ENCODE peak calls at places on chromosomes 12 and 14, in six cellular contexts. D, S, Y, R, I and W are unnamed samples.

GRCh38 chr14:92653162-92653651 is 95.2 kb downstream of the LGMN start:
- DNase-seq in D (no peak), S (no peak), Y (no peak), R (no peak), I (no peak), W (no peak)

GRCh38 chr14:22221508-22221907 is 367.5 kb downstream of the DAD1 start:
- DNase-seq in D (peak; percentile 6), S (no peak), Y (peak; percentile 18), R (peak; percentile 34), I (no peak), W (peak; percentile 8)

GRCh38 chr14:29220077-29220476 is 453.5 kb downstream of the FOXG1 start:
- DNase-seq in D (no peak), S (no peak), Y (no peak), R (no peak), I (no peak), W (no peak)

GRCh38 chr12:95130096-95130495 is 56.7 kb upstream of the NR2C1 start:
- DNase-seq in D (no peak), S (no peak), Y (no peak), R (peak; percentile 75), I (no peak), W (peak; percentile 52)

GRCh38 chr12:20616093-20616492 is 79.0 kb upstream of the SLCO1C1 start:
- DNase-seq in D (no peak), S (no peak), Y (no peak), R (no peak), I (no peak), W (no peak)

GRCh38 chr14:98826618-98827017 is 445.4 kb downstream of the BCL11B start:
- DNase-seq in D (no peak), S (no peak), Y (no peak), R (no peak), I (no peak), W (no peak)

GRCh38 chr14:79540394-79540793 is 670.9 kb downstream of the DIO2 start:
- DNase-seq in D (no peak), S (no peak), Y (no peak), R (no peak), I (no peak), W (no peak)

GRCh38 chr12:19712041-19712440 is 272.7 kb downstream of the AEBP2 start:
- DNase-seq in D (peak; percentile 82), S (no peak), Y (peak; percentile 91), R (peak; percentile 86), I (no peak), W (peak; percentile 80)

GRCh38 chr12:6631549-6631961 is 4.2 kb downstream of the LPAR5 start:
- DNase-seq in D (no peak), S (no peak), Y (no peak), R (no peak), I (no peak), W (no peak)

GRCh38 chr14:32342151-32342853 is 13.2 kb downstream of the AKAP6 start:
- DNase-seq in D (no peak), S (no peak), Y (no peak), R (no peak), I (no peak), W (no peak)

GRCh38 chr12:25684070-25684469 is 131.0 kb upstream of the LMNTD1 start:
- DNase-seq in D (no peak), S (no peak), Y (no peak), R (no peak), I (no peak), W (no peak)

GRCh38 chr12:132313182-132313581 is 16.2 kb downstream of the GALNT9 start:
- DNase-seq in D (no peak), S (no peak), Y (no peak), R (no peak), I (no peak), W (no peak)

GRCh38 chr12:51171884-51172514 is 936 bp downstream of the TFCP2 start:
- DNase-seq in D (no peak), S (no peak), Y (peak; percentile 25), R (peak; percentile 20), I (no peak), W (peak; percentile 14)

GRCh38 chr12:132662901-132663755 is 24.0 kb downstream of the POLE start:
- DNase-seq in D (no peak), S (no peak), Y (no peak), R (no peak), I (no peak), W (no peak)

GRCh38 chr12:123269395-123269892 is 2.2 kb downstream of the CDK2AP1 start:
- DNase-seq in D (peak; percentile 52), S (peak; percentile 75), Y (peak; percentile 73), R (peak; percentile 47), I (peak; percentile 69), W (no peak)

GRCh38 chr14:72613975-72614319 is 280.0 kb downstream of the DPF3 start:
- DNase-seq in D (no peak), S (no peak), Y (no peak), R (no peak), I (peak; percentile 3), W (no peak)

GRCh38 chr12:8948711-8949524 is 527 bp downstream of the M6PR start:
- DNase-seq in D (peak; percentile 3), S (no peak), Y (peak; percentile 63), R (peak; percentile 24), I (no peak), W (peak; percentile 27)

GRCh38 chr12:6974180-6974579 is 3.5 kb downstream of the EMG1 start:
- DNase-seq in D (no peak), S (no peak), Y (no peak), R (no peak), I (no peak), W (no peak)

GRCh38 chr14:53151867-53152626 is 1.1 kb downstream of the DDHD1 start:
- DNase-seq in D (peak; percentile 27), S (peak; percentile 85), Y (peak; percentile 45), R (peak; percentile 27), I (peak; percentile 25), W (peak; percentile 27)

GRCh38 chr12:61808856-61809255 is 451.3 kb upstream of the USP15 start:
- DNase-seq in D (no peak), S (no peak), Y (no peak), R (peak; percentile 38), I (no peak), W (no peak)

GRCh38 chr14:96081224-96081623 is 42.1 kb downstream of the C14orf132 start:
- DNase-seq in D (no peak), S (no peak), Y (no peak), R (no peak), I (no peak), W (no peak)

GRCh38 chr12:91023326-91024004 is 18.7 kb upstream of the EPYC start:
- DNase-seq in D (peak; percentile 41), S (no peak), Y (peak; percentile 55), R (peak; percentile 56), I (no peak), W (peak; percentile 66)

GRCh38 chr12:389138-390096 is at the start of gene KDM5A:
- DNase-seq in D (peak; percentile 85), S (peak; percentile 93), Y (peak; percentile 95), R (peak; percentile 88), I (peak; percentile 89), W (peak; percentile 76)

GRCh38 chr12:64611430-64612286 is 1.4 kb downstream of the RASSF3 start:
- DNase-seq in D (no peak), S (peak; percentile 58), Y (peak; percentile 42), R (peak; percentile 9), I (no peak), W (no peak)

GRCh38 chr12:3662516-3662915 is 90.4 kb downstream of the CRACR2A start:
- DNase-seq in D (no peak), S (no peak), Y (no peak), R (no peak), I (no peak), W (no peak)

GRCh38 chr14:23481362-23481970 is 12.0 kb downstream of the NGDN start:
- DNase-seq in D (no peak), S (no peak), Y (peak; percentile 47), R (no peak), I (no peak), W (no peak)

GRCh38 chr12:108828774-108829173 is 28.6 kb downstream of the SSH1 start:
- DNase-seq in D (peak; percentile 80), S (no peak), Y (peak; percentile 90), R (peak; percentile 94), I (no peak), W (peak; percentile 96)

GRCh38 chr14:56798447-56799326 is 11.6 kb downstream of the OTX2 start:
- DNase-seq in D (no peak), S (no peak), Y (no peak), R (no peak), I (no peak), W (no peak)

GRCh38 chr12:20475542-20475941 is 107.2 kb downstream of the PDE3A start:
- DNase-seq in D (no peak), S (no peak), Y (peak; percentile 51), R (peak; percentile 62), I (no peak), W (no peak)

GRCh38 chr14:74697543-74697942 is 15.3 kb downstream of the AREL1 start:
- DNase-seq in D (peak; percentile 73), S (no peak), Y (no peak), R (peak; percentile 52), I (no peak), W (peak; percentile 5)

GRCh38 chr14:61565181-61565580 is 130.1 kb upstream of the HIF1A start:
- DNase-seq in D (no peak), S (no peak), Y (no peak), R (no peak), I (no peak), W (no peak)

GRCh38 chr12:52873832-52874572 is 25.2 kb upstream of the KRT78 start:
- DNase-seq in D (peak; percentile 84), S (peak; percentile 80), Y (peak; percentile 88), R (peak; percentile 89), I (peak; percentile 49), W (peak; percentile 88)

GRCh38 chr14:75724414-75725204 is 63.6 kb downstream of the TTLL5 start:
- DNase-seq in D (no peak), S (no peak), Y (no peak), R (no peak), I (no peak), W (no peak)

GRCh38 chr12:78156751-78157150 is 326.1 kb downstream of the NAV3 start:
- DNase-seq in D (no peak), S (no peak), Y (no peak), R (no peak), I (no peak), W (no peak)

GRCh38 chr12:21416611-21417121 is 20.8 kb upstream of the PYROXD1 start:
- DNase-seq in D (no peak), S (no peak), Y (peak; percentile 23), R (no peak), I (no peak), W (peak; percentile 51)

GRCh38 chr14:26414103-26414502 is 183.7 kb downstream of the NOVA1 start:
- DNase-seq in D (no peak), S (no peak), Y (no peak), R (no peak), I (no peak), W (no peak)

GRCh38 chr14:101357559-101358319 is 203.6 kb upstream of the DIO3 start:
- DNase-seq in D (no peak), S (peak; percentile 30), Y (no peak), R (no peak), I (no peak), W (no peak)

GRCh38 chr12:92439397-92439779 is 263.4 kb upstream of the PLEKHG7 start:
- DNase-seq in D (peak; percentile 85), S (no peak), Y (peak; percentile 74), R (peak; percentile 13), I (no peak), W (peak; percentile 49)

GRCh38 chr12:10033783-10034381 is 3.4 kb downstream of the CLEC9A start:
- DNase-seq in D (no peak), S (no peak), Y (peak; percentile 26), R (no peak), I (no peak), W (peak; percentile 3)

GRCh38 chr14:44609201-44609600 is 102.1 kb upstream of the FSCB start:
- DNase-seq in D (no peak), S (no peak), Y (no peak), R (no peak), I (no peak), W (no peak)